ENCODE peak calls at places on chromosomes 2 and 18, in nine cellular contexts. V is Peyer's patch; J is GM12865; D is foreskin fibroblast; N is AG04450; A is H54; B is activated CD4-positive, alpha-beta T cell treated with anti-CD3 and anti-CD28 coated beads for 24 hours; M is Calu3; W is brain microvascular endothelial cell. F is an unnamed sample.

GRCh38 chr18:48727685-48728084 is 188.9 kb downstream of the CTIF start:
- DNase-seq in D (peak), A (no peak), N (no peak), J (no peak), M (no peak), W (no peak), B (no peak), V (no peak), F (no peak)

GRCh38 chr2:164890533-164890932 is 48.9 kb upstream of the COBLL1 start:
- DNase-seq in M (no peak), A (no peak), J (no peak), N (no peak), V (no peak), W (peak), B (no peak), D (no peak), F (no peak)

GRCh38 chr2:96404446-96405373 is 69.1 kb downstream of the NCAPH start:
- DNase-seq in J (no peak), B (no peak), M (no peak), V (no peak), N (no peak), A (peak), D (no peak), W (no peak), F (peak)

GRCh38 chr18:75127143-75128021 is 81.6 kb downstream of the PTGR3 start:
- DNase-seq in M (peak), V (peak), N (no peak), A (no peak), B (no peak), D (no peak), W (no peak), J (no peak), F (no peak)

GRCh38 chr18:35247412-35248249 is 6.8 kb downstream of the ZNF397 start:
- DNase-seq in J (no peak), D (no peak), N (no peak), V (no peak), M (no peak), A (no peak), B (no peak), W (no peak), F (no peak)

GRCh38 chr2:178204987-178205386 is 10.7 kb downstream of the OSBPL6 start:
- DNase-seq in W (no peak), N (no peak), D (no peak), A (no peak), B (no peak), V (no peak), J (no peak), M (no peak), F (no peak)

GRCh38 chr2:105553538-105554196 is 154.8 kb upstream of the FHL2 start:
- DNase-seq in W (no peak), M (peak), J (no peak), A (no peak), N (no peak), D (no peak), B (no peak), V (no peak), F (no peak)

GRCh38 chr18:9642799-9643445 is 28.6 kb upstream of the PPP4R1 start:
- DNase-seq in D (no peak), M (no peak), N (no peak), W (peak), J (no peak), B (no peak), A (no peak), V (no peak), F (peak)

GRCh38 chr2:120743657-120744056 is 8.0 kb downstream of the GLI2 start:
- DNase-seq in W (no peak), N (no peak), V (peak), D (no peak), A (no peak), M (no peak), B (no peak), J (no peak), F (no peak)

GRCh38 chr18:60554961-60555360 is 182.4 kb upstream of the MC4R start:
- DNase-seq in V (no peak), N (no peak), D (no peak), M (no peak), J (no peak), B (no peak), A (no peak), W (no peak), F (no peak)

F was measured in GM23338.